ENCODE peak calls at places on chromosomes 5 and 9, in seven cellular contexts. I, H, U, R, M, Y and C are unnamed samples.

GRCh38 chr9:119375892-119376291 is 6.7 kb upstream of the BRINP1 start:
- DNase-seq in U (no peak), M (no peak), Y (no peak), R (no peak), I (peak), H (no peak), C (no peak)

GRCh38 chr5:17219006-17219422 is 1.6 kb downstream of the BASP1 start:
- DNase-seq in U (no peak), Y (no peak), M (no peak), I (peak), H (peak), R (no peak), C (no peak)

GRCh38 chr9:124024107-124024506 is 12.5 kb downstream of the LHX2 start:
- DNase-seq in I (no peak), U (no peak), M (no peak), H (no peak), R (no peak), Y (no peak), C (no peak)

GRCh38 chr9:34744295-34745221 is 34.6 kb upstream of the CCL21 start:
- DNase-seq in I (no peak), M (no peak), H (no peak), Y (no peak), U (no peak), R (no peak), C (no peak)

GRCh38 chr5:67133781-67134180 is 62.8 kb downstream of the CD180 start:
- DNase-seq in I (no peak), H (no peak), Y (no peak), M (no peak), R (no peak), U (no peak), C (no peak)

GRCh38 chr5:78221964-78222451 is 72.5 kb downstream of the AP3B1 start:
- DNase-seq in R (no peak), I (no peak), U (no peak), M (no peak), H (peak), Y (no peak), C (no peak)

GRCh38 chr5:88680253-88681132 is 202.5 kb downstream of the MEF2C start:
- DNase-seq in I (peak), M (peak), Y (no peak), R (peak), H (peak), U (peak), C (no peak)

GRCh38 chr5:15889001-15889400 is 290.6 kb downstream of the MARCHF11 start:
- DNase-seq in I (no peak), U (no peak), M (no peak), H (no peak), Y (no peak), R (no peak), C (no peak)

GRCh38 chr9:116812231-116813028 is 125.3 kb downstream of the TRIM32 start:
- DNase-seq in U (no peak), R (no peak), I (no peak), M (no peak), H (no peak), Y (no peak), C (no peak)

GRCh38 chr9:7967093-7967827 is 167.7 kb upstream of the DMAC1 start:
- DNase-seq in Y (no peak), H (no peak), U (no peak), M (no peak), R (no peak), I (no peak), C (no peak)

GRCh38 chr5:119614838-119615237 is 14.5 kb upstream of the FAM170A start:
- DNase-seq in U (no peak), Y (no peak), I (no peak), H (no peak), R (no peak), M (no peak), C (no peak)

GRCh38 chr9:134888603-134889195 is 8.1 kb downstream of the FCN2 start:
- DNase-seq in U (no peak), I (no peak), H (no peak), R (no peak), Y (no peak), M (no peak), C (no peak)

GRCh38 chr5:151598984-151599383 is 7.9 kb upstream of the FAT2 start:
- DNase-seq in I (no peak), Y (no peak), U (no peak), H (no peak), M (no peak), R (no peak), C (no peak)

GRCh38 chr9:126844085-126844484 is 16.4 kb upstream of the ZBTB34 start:
- DNase-seq in Y (no peak), U (no peak), R (no peak), H (no peak), M (no peak), I (no peak), C (no peak)

GRCh38 chr9:84436386-84437114 is 96.0 kb upstream of the SLC28A3 start:
- DNase-seq in M (no peak), U (no peak), R (no peak), I (no peak), Y (no peak), H (no peak), C (no peak)